ENCODE peak calls at places on chromosome 17, in five cellular contexts. L is SK-N-SH, J is HepG2, X is K562, P is GM12878. Z is an unnamed sample.

GRCh38 chr17:1532836-1533602 is 16.6 kb upstream of the INPP5K start:
- DNase-seq in L (peak), J (no peak), X (peak), P (no peak), Z (peak)

GRCh38 chr17:66787914-66788313 is 47.0 kb upstream of the CACNG5 start:
- DNase-seq in L (no peak), J (no peak), X (no peak), P (no peak), Z (no peak)

GRCh38 chr17:5823219-5823618 is 238.9 kb upstream of the NLRP1 start:
- DNase-seq in L (no peak), J (no peak), X (no peak), P (no peak), Z (no peak)

GRCh38 chr17:71327376-71328059 is 793.3 kb upstream of the SOX9 start:
- DNase-seq in L (no peak), J (no peak), X (no peak), P (no peak), Z (no peak)

GRCh38 chr17:81040791-81041337 is 5.9 kb downstream of the BAIAP2 start:
- DNase-seq in L (peak), J (peak), X (peak), P (no peak), Z (peak)

GRCh38 chr17:77841742-77842141 is 116.8 kb upstream of the TNRC6C start:
- DNase-seq in L (no peak), J (no peak), X (no peak), P (no peak), Z (no peak)

GRCh38 chr17:73902416-73903181 is 258.4 kb upstream of the SDK2 start:
- DNase-seq in L (no peak), J (no peak), X (no peak), P (no peak), Z (no peak)

GRCh38 chr17:72677714-72678390 is 414.6 kb downstream of the SLC39A11 start:
- DNase-seq in L (no peak), J (no peak), X (no peak), P (no peak), Z (no peak)

GRCh38 chr17:266701-267656 is 85.5 kb upstream of the DOC2B start:
- DNase-seq in L (peak), J (no peak), X (no peak), P (no peak), Z (no peak)

GRCh38 chr17:58200024-58200633 is 7.6 kb downstream of the EPX start:
- DNase-seq in L (peak), J (peak), X (peak), P (no peak), Z (peak)

GRCh38 chr17:17239832-17240231 is 2.9 kb upstream of the FLCN start:
- DNase-seq in L (no peak), J (no peak), X (peak), P (no peak), Z (no peak)

GRCh38 chr17:14331200-14331981 is 30.5 kb downstream of the HS3ST3B1 start:
- DNase-seq in L (no peak), J (no peak), X (peak), P (no peak), Z (no peak)
- TF ChIP-seq FOXM1 in L (no peak), J (no peak), X (no peak), P (no peak), Z (no peak)

DNA sequence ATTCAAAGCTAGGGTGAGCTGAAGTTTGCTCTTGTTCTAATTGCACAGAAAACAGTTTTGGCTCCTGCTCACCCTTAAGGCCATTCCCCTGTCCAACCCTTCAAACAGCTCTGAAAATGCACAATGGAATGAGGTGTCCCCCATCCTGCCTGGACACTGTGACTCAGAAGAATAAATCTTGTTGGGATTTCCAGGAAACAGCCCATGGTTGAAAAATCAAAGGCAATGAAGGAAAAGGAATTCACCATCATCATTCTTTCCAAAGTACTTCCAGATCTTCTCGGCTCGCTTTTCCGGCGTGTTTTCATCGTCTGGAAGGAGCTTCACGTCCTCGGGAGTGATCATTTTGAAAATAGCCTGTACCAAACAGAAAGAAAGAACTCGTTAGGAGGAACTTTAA is 4.3 kb downstream of the RCVRN start:
- DNase-seq in L (no peak), J (no peak), X (no peak), P (no peak), Z (no peak)
- TF ChIP-seq FOXM1 in L (no peak), J (no peak), X (no peak), P (no peak), Z (no peak)

GRCh38 chr17:60641810-60642220 is 35.8 kb upstream of the BCAS3 start:
- DNase-seq in L (peak), J (peak), X (peak), P (no peak), Z (peak)
- TF ChIP-seq FOXM1 in L (no peak), J (no peak), X (no peak), P (no peak), Z (no peak)

GRCh38 chr17:8875957-8876356 is 8.5 kb upstream of the PIK3R6 start:
- DNase-seq in L (no peak), J (no peak), X (no peak), P (no peak), Z (no peak)
- TF ChIP-seq FOXM1 in L (no peak), J (no peak), X (no peak), P (no peak), Z (no peak)

Z was measured in HEK293T.